ENCODE peak calls at places on chromosomes 6 and 20, in nine cellular contexts. L is H54, V is A549, K is endothelial cell of umbilical vein, U is ovary, C is adrenal gland, T is K562, Q is tibial nerve, R is stomach. O is an unnamed sample.

GRCh38 chr6:2865270-2866182 is 23.9 kb upstream of the SERPINB1 start:
- DNase-seq in L (no peak), C (no peak), V (no peak), Q (no peak), U (no peak), R (no peak), K (peak; percentile 86), T (no peak), O (no peak)

GRCh38 chr6:35716798-35717197 is 20.0 kb upstream of the ARMC12 start:
- DNase-seq in K (no peak), L (no peak), T (no peak), R (no peak), V (no peak), C (no peak), U (peak; percentile 6), Q (no peak), O (peak; percentile 56)

GRCh38 chr6:134288538-134289203 is 29.2 kb downstream of the SGK1 start:
- DNase-seq in Q (peak; percentile 45), K (peak; percentile 74), V (peak; percentile 64), U (no peak), R (no peak), L (no peak), T (no peak), C (no peak), O (peak; percentile 29)

GRCh38 chr6:26183581-26184408 is 96.6 kb downstream of the HFE start:
- DNase-seq in C (peak; percentile 80), L (no peak), T (no peak), U (peak; percentile 69), Q (no peak), K (peak; percentile 93), V (peak; percentile 84), R (peak; percentile 59), O (peak; percentile 92)

GRCh38 chr6:18551228-18551627 is 164.1 kb downstream of the RNF144B start:
- DNase-seq in Q (no peak), T (no peak), V (no peak), U (no peak), R (no peak), C (no peak), K (no peak), L (no peak), O (no peak)

GRCh38 chr6:44002591-44003344 is 124.5 kb downstream of the MRPL14 start:
- DNase-seq in R (peak; percentile 63), K (peak; percentile 25), L (no peak), V (peak; percentile 76), Q (no peak), C (peak; percentile 51), T (no peak), U (peak; percentile 25), O (no peak)

GRCh38 chr6:139894271-139894670 is 519.8 kb upstream of the CITED2 start:
- DNase-seq in C (no peak), U (no peak), R (no peak), K (no peak), V (no peak), T (no peak), Q (no peak), L (no peak), O (no peak)

GRCh38 chr6:136438445-136438844 is 111.8 kb downstream of the MAP7 start:
- DNase-seq in U (no peak), K (no peak), L (no peak), T (no peak), Q (no peak), R (no peak), C (no peak), V (no peak), O (no peak)

GRCh38 chr6:129709909-129710721 is at the start of gene ARHGAP18:
- DNase-seq in U (peak; percentile 82), K (peak; percentile 97), C (peak; percentile 95), L (peak; percentile 41), R (peak; percentile 94), V (peak; percentile 88), T (peak; percentile 98), Q (peak; percentile 87), O (peak; percentile 98)
- TF ChIP-seq POLR2A in U (peak; percentile 43), K (peak; percentile 81), C (peak; percentile 57), L (peak; percentile 86), R (peak; percentile 79), V (peak; percentile 40), T (peak; percentile 82), Q (peak; percentile 63), O (no peak)

DNA sequence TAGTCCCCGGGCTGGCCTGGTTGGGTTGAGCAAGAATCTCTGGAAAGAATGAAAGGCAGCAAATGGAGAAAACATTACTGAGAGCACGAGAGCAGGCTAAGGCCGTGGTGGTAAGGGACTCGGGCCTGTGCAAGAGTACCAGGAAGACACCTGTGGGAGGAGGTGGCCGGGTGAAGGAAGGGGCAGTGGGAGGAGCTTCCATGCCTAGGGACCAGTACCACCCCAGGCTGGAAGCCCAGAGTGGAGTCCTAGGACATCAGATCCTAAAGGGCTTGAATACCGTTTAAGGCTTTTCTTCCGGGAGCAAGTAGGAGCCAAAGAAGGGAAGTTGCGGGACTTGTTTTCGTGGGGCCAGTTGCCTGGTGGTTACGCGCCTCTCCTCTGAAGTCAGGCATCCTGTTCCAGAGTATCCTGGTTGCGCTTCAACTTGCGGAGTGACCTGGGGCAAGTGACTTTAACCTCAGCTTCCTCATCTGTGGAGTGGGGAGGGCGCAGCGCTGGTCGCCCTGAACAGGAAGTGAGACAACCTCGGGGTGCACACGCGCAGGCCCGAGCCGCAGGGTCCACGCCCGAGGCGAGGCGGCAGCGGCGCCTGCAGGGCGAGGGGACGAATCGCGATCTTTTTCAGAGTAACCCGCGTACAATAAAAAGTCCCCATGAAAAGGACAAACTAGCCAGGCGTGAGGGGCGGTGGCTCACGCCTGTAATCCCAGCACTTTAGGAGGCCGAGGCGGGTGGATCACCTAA is 1.1 kb upstream of the TPD52L2 start:
- DNase-seq in C (peak; percentile 85), T (peak; percentile 93), Q (peak; percentile 73), U (peak; percentile 77), R (peak; percentile 87), V (peak; percentile 85), K (peak; percentile 84), L (no peak), O (peak; percentile 80)
- TF ChIP-seq POLR2A in C (no peak), T (no peak), Q (no peak), U (no peak), R (no peak), V (peak; percentile 49), K (no peak), L (no peak), O (no peak)

GRCh38 chr20:18504479-18505060 is 3.2 kb upstream of the SEC23B start:
- DNase-seq in C (peak; percentile 46), K (peak; percentile 31), Q (no peak), V (no peak), U (no peak), T (no peak), R (no peak), L (no peak), O (peak; percentile 21)
- TF ChIP-seq POLR2A in C (no peak), K (no peak), Q (no peak), V (no peak), U (no peak), T (no peak), R (no peak), L (no peak), O (no peak)

GRCh38 chr6:33390767-33391277 is 801 bp upstream of the KIFC1 start:
- DNase-seq in C (no peak), T (no peak), K (no peak), R (no peak), U (no peak), V (no peak), L (no peak), Q (no peak), O (no peak)
- TF ChIP-seq POLR2A in C (no peak), T (no peak), K (no peak), R (no peak), U (no peak), V (no peak), L (no peak), Q (no peak), O (no peak)